ENCODE peak calls at places on chromosome 22, in seven cellular contexts. R, G, I, X, N, L and P are unnamed samples.

GRCh38 chr22:49480896-49481650 is 346.6 kb downstream of the BRD1 start:
- DNase-seq in L (no peak), R (no peak), I (no peak), X (no peak), G (no peak), N (no peak), P (no peak)

GRCh38 chr22:34993548-34993947 is 72.4 kb upstream of the ISX start:
- DNase-seq in L (no peak), N (no peak), G (no peak), X (no peak), R (no peak), I (no peak), P (no peak)

GRCh38 chr22:28816994-28817530 is 16.7 kb upstream of the XBP1 start:
- DNase-seq in N (no peak), X (no peak), L (no peak), I (peak; percentile 54), R (no peak), G (no peak), P (no peak)

GRCh38 chr22:29664731-29665130 is 55.1 kb upstream of the CABP7 start:
- DNase-seq in I (no peak), G (no peak), N (no peak), L (no peak), R (no peak), X (no peak), P (no peak)

GRCh38 chr22:28394711-28395110 is 284.9 kb downstream of the TTC28 start:
- DNase-seq in G (no peak), X (no peak), I (no peak), L (no peak), R (no peak), N (no peak), P (no peak)

GRCh38 chr22:49096476-49096875 is 731.2 kb downstream of the BRD1 start:
- DNase-seq in X (no peak), L (no peak), N (no peak), R (no peak), G (no peak), I (no peak), P (no peak)

GRCh38 chr22:48556751-48557150 is 1270.9 kb downstream of the BRD1 start:
- DNase-seq in L (no peak), X (no peak), N (no peak), I (no peak), G (no peak), R (no peak), P (no peak)

GRCh38 chr22:29391546-29391945 is 3.2 kb upstream of the AP1B1 start:
- DNase-seq in I (no peak), G (no peak), X (no peak), N (no peak), L (no peak), R (no peak), P (no peak)

GRCh38 chr22:20021196-20022181 is 579 bp downstream of the TANGO2 start:
- DNase-seq in G (peak; percentile 46), R (peak; percentile 47), I (peak; percentile 12), X (no peak), N (peak; percentile 91), L (peak; percentile 35), P (no peak)

GRCh38 chr22:23193882-23194281 is 13.6 kb downstream of the BCR start:
- DNase-seq in I (no peak), N (peak; percentile 85), X (no peak), G (no peak), L (no peak), R (no peak), P (no peak)

GRCh38 chr22:38311331-38311635 is 6.0 kb downstream of the CSNK1E start:
- DNase-seq in I (peak; percentile 27), G (no peak), N (peak; percentile 66), R (no peak), L (no peak), X (no peak), P (no peak)

GRCh38 chr22:48954781-48955311 is 872.8 kb downstream of the BRD1 start:
- DNase-seq in L (peak; percentile 39), N (peak; percentile 2), I (no peak), G (no peak), R (no peak), X (no peak), P (no peak)

GRCh38 chr22:24460418-24461089 is 33.2 kb downstream of the ADORA2A start:
- DNase-seq in L (peak; percentile 43), N (no peak), X (no peak), R (no peak), G (no peak), I (peak; percentile 87), P (no peak)

GRCh38 chr22:31122532-31123291 is at the start of gene INPP5J:
- DNase-seq in N (peak; percentile 68), G (peak; percentile 44), L (peak; percentile 82), R (peak; percentile 58), X (peak; percentile 44), I (no peak), P (peak; percentile 80)

GRCh38 chr22:19849800-19850481 is 4.7 kb downstream of the GNB1L start:
- DNase-seq in N (no peak), L (peak; percentile 69), G (peak; percentile 85), I (no peak), X (peak; percentile 46), R (no peak), P (no peak)

GRCh38 chr22:32836286-32836859 is 34.9 kb downstream of the TIMP3 start:
- DNase-seq in R (peak; percentile 45), I (peak; percentile 42), G (peak; percentile 17), L (peak; percentile 42), N (peak; percentile 56), X (no peak), P (peak; percentile 68)

GRCh38 chr22:46145361-46145851 is 4.9 kb upstream of the PPARA start:
- DNase-seq in X (no peak), I (no peak), N (no peak), L (no peak), R (no peak), G (no peak), P (no peak)

GRCh38 chr22:47779474-47779873 is 1017.0 kb downstream of the TBC1D22A start:
- DNase-seq in N (no peak), G (no peak), R (peak; percentile 36), I (no peak), X (no peak), L (no peak), P (no peak)

GRCh38 chr22:21766933-21767462 is 31.4 kb upstream of the YPEL1 start:
- DNase-seq in I (no peak), R (no peak), L (no peak), N (no peak), G (no peak), X (no peak), P (no peak)

GRCh38 chr22:48706934-48707748 is 1120.5 kb downstream of the BRD1 start:
- DNase-seq in N (no peak), R (no peak), X (no peak), L (no peak), G (no peak), I (no peak), P (no peak)

GRCh38 chr22:28208036-28208435 is 289.0 kb upstream of the PITPNB start:
- DNase-seq in I (no peak), R (no peak), G (peak; percentile 34), X (no peak), L (no peak), N (peak; percentile 50), P (no peak)

GRCh38 chr22:29014773-29015172 is 46.9 kb downstream of the C22orf31 start:
- DNase-seq in R (no peak), G (no peak), N (no peak), L (no peak), X (no peak), I (no peak), P (no peak)

GRCh38 chr22:26842103-26842502 is 184.7 kb downstream of the MIAT start:
- DNase-seq in N (no peak), X (no peak), L (no peak), R (peak; percentile 23), I (no peak), G (no peak), P (no peak)
- TF ChIP-seq EZH2 in N (no peak), X (no peak), L (no peak), R (no peak), I (no peak), G (no peak), P (no peak)

GRCh38 chr22:40261783-40262182 is 84.1 kb downstream of the TNRC6B start:
- DNase-seq in I (no peak), L (no peak), N (no peak), G (no peak), R (no peak), X (no peak), P (no peak)

GRCh38 chr22:40257979-40258378 is 80.3 kb downstream of the TNRC6B start:
- DNase-seq in R (no peak), N (peak; percentile 50), L (no peak), I (no peak), X (no peak), G (no peak), P (no peak)

GRCh38 chr22:40263191-40263590 is 83.1 kb upstream of the ADSL start:
- DNase-seq in N (no peak), L (no peak), I (no peak), G (no peak), X (no peak), R (no peak), P (no peak)

GRCh38 chr22:40256501-40256900 is 78.8 kb downstream of the TNRC6B start:
- DNase-seq in R (no peak), X (no peak), L (peak; percentile 13), I (no peak), N (no peak), G (no peak), P (no peak)

GRCh38 chr22:40258463-40259046 is 80.8 kb downstream of the TNRC6B start:
- DNase-seq in R (no peak), N (peak; percentile 49), X (peak; percentile 82), L (peak; percentile 37), I (no peak), G (peak; percentile 87), P (no peak)
- TF ChIP-seq EZH2phosphoT487 in R (no peak), N (no peak), X (no peak), L (no peak), I (no peak), G (no peak), P (no peak)

GRCh38 chr22:39458443-39459083 is 1.8 kb downstream of the MGAT3 start:
- DNase-seq in N (no peak), G (no peak), I (no peak), L (no peak), X (no peak), R (no peak), P (no peak)
- TF ChIP-seq EZH2 in N (peak; percentile 22), G (no peak), I (no peak), L (no peak), X (no peak), R (no peak), P (no peak)

DNA sequence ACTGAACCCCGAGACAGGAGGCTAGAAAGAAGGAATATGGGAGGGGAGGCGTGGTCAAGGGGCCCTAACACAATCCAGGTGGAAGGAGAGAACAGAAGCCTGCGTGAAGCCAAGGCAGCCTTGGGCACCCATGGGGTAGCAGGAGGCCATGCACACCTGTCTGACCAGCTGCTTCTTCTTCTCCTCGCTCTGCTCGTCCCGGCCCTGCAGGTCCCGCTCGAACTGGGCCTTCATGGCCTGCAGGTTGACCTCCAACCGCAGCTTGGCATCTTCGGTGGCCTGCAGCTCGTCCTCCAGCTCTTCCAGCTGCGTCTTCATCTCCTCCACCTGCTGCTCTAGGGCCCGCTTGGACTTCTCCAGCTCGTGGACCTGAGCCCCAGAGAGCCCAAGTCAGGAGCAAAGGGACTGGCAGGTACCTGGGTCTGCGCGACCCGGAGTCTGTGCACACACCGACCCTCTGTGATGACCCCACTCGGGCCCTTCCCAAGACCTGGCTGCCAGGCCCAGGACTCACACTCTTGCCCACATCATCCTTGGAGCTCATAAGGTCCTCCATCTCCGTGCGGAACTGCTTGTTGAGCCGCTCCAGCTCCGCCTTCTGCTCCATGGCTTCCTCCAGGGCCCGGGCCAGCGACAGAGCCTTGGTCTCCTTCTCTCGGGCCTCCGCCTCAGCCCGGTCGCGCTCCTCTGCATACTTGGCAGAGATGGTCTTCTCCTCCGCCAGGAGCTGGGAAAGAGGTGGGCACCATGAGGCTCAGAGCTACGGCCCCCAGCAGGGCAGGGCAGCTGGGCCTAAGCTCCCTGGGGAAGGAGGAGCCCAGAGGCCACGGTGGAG is 35.9 kb downstream of the APOL1 start:
- DNase-seq in I (no peak), R (no peak), G (no peak), L (no peak), N (no peak), X (no peak), P (no peak)
- TF ChIP-seq EZH2phosphoT487 in I (no peak), R (no peak), G (no peak), L (no peak), N (no peak), X (no peak), P (no peak)